ENCODE peak calls at places on chromosome 14, in nine cellular contexts. N is IMR-90; Y is PC-3; R is A549; V is AG10803; A is stimulated activated CD4-positive, alpha-beta T cell treated with anti-CD3 and anti-CD28 coated beads, Interleukin-15, amount 100 ng/mL, for 24 hours; F is lower leg skin; B is activated naive CD8-positive, alpha-beta T cell treated with anti-CD3 and anti-CD28 coated beads for 36 hours; E is NCI-H460. Q is an unnamed sample.

GRCh38 chr14:76812093-76812421 is 625 bp downstream of the ANGEL1 start:
- DNase-seq in N (no peak), Y (peak), R (no peak), V (no peak), A (no peak), F (peak), B (peak), E (no peak), Q (no peak)

GRCh38 chr14:53938126-53938671 is 18.4 kb downstream of the BMP4 start:
- DNase-seq in N (no peak), Y (peak), R (no peak), V (no peak), A (no peak), F (no peak), B (no peak), E (no peak), Q (no peak)

GRCh38 chr14:101514136-101514535 is 47.2 kb upstream of the DIO3 start:
- DNase-seq in N (no peak), Y (no peak), R (no peak), V (no peak), A (no peak), F (no peak), B (no peak), E (no peak), Q (no peak)

GRCh38 chr14:34030864-34031263 is 80.0 kb upstream of the EGLN3 start:
- DNase-seq in N (peak), Y (no peak), R (no peak), V (peak), A (no peak), F (no peak), B (no peak), E (no peak), Q (peak)

GRCh38 chr14:73665130-73665529 is 20.3 kb downstream of the DNAL1 start:
- DNase-seq in N (no peak), Y (no peak), R (no peak), V (no peak), A (no peak), F (no peak), B (no peak), E (no peak), Q (no peak)

GRCh38 chr14:69046468-69046867 is 67.4 kb upstream of the ACTN1 start:
- DNase-seq in N (peak), Y (no peak), R (no peak), V (peak), A (no peak), F (no peak), B (no peak), E (no peak), Q (peak)

GRCh38 chr14:65792208-65792905 is 379.8 kb downstream of the FUT8 start:
- DNase-seq in N (peak), Y (peak), R (peak), V (peak), A (no peak), F (no peak), B (no peak), E (no peak), Q (peak)

GRCh38 chr14:78697341-78697740 is 527.2 kb downstream of the NRXN3 start:
- DNase-seq in N (peak), Y (peak), R (peak), V (peak), A (no peak), F (no peak), B (no peak), E (peak), Q (peak)

GRCh38 chr14:103703433-103704385 is 11.5 kb downstream of the XRCC3 start:
- DNase-seq in N (no peak), Y (no peak), R (no peak), V (no peak), A (no peak), F (no peak), B (no peak), E (no peak), Q (no peak)

GRCh38 chr14:99587463-99588278 is 16.3 kb downstream of the CCDC85C start:
- DNase-seq in N (no peak), Y (no peak), R (no peak), V (no peak), A (no peak), F (no peak), B (no peak), E (no peak), Q (no peak)

GRCh38 chr14:49505026-49505766 is 81.0 kb downstream of the RPS29 start:
- DNase-seq in N (peak), Y (peak), R (peak), V (peak), A (no peak), F (no peak), B (no peak), E (no peak), Q (no peak)

Q was measured in cardiac fibroblast.